ENCODE peak calls at places on chromosomes 5 and 9, in five cellular contexts. A is HepG2, Z is K562, S is H1, R is GM12878. W is an unnamed sample. For H3K4me1, the result is how much of the 10 kb centered on the place peaks cover.

GRCh38 chr5:39608024-39608423 is 183.2 kb upstream of the DAB2 start:
- DNase-seq in S (no peak), R (no peak), Z (no peak), A (no peak), W (no peak)

GRCh38 chr5:112276996-112277395 is 142.1 kb downstream of the EPB41L4A start:
- DNase-seq in Z (no peak), R (no peak), A (no peak), S (no peak), W (peak)

GRCh38 chr5:158978061-158978745 is 121.5 kb downstream of the EBF1 start:
- DNase-seq in R (no peak), S (no peak), Z (no peak), A (no peak), W (no peak)

GRCh38 chr9:115141612-115142011 is 23.7 kb upstream of the TNC start:
- DNase-seq in S (no peak), R (no peak), Z (no peak), A (no peak), W (no peak)

GRCh38 chr5:36606437-36607113 is at the start of gene SLC1A3:
- DNase-seq in S (no peak), A (no peak), R (peak), Z (peak), W (peak)

GRCh38 chr9:93129691-93130500 is 4.2 kb downstream of the NINJ1 start:
- DNase-seq in S (no peak), R (no peak), A (no peak), Z (no peak), W (no peak)

GRCh38 chr9:85055506-85056202 is 386.1 kb downstream of the NTRK2 start:
- DNase-seq in R (no peak), S (no peak), A (no peak), Z (no peak), W (no peak)

GRCh38 chr5:147223951-147224791 is 10.7 kb upstream of the STK32A start:
- DNase-seq in A (peak), Z (peak), R (no peak), S (no peak), W (peak)

GRCh38 chr9:115591584-115591984 is 473.6 kb upstream of the TNC start:
- DNase-seq in R (peak), A (peak), S (peak), Z (peak), W (peak)

GRCh38 chr9:121646992-121647391 is 4.4 kb upstream of the DAB2IP start:
- DNase-seq in R (no peak), A (no peak), S (no peak), Z (peak), W (no peak)

DNA sequence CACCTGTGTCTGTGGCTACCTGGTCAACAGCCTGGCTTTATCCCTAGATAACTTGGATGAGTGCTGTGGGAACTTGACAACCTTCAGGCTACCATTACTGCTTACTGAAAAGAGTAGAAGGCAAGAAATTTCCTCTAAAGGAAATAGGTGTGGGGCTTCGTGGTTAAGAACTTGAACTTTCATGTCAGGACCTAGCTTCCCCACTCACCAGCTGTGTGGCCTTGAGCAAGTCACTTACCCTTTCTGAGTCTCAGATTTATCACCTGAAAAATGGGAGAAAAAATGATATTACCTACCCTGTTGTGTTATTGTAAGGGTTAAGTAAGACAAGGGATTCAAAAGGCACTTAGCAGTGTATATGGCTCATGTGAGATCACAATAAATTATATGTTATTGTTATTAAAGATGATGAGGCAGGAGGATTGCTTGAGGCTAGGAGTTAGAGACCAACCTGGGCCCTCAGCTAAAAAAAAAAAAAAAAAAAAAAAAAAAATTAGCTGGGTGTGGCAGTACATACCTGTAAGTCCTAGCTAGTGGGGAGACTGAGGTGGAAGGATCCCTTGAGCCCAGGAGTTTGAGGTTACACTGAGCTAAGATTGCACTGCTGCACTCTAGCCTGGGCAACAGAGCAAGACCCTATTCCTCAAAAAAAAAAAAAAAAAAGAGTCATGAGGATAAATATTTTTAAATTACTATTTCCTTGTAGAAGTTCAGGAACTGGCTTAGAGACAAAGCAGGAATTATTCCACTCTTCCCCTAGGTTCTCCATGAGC is 97.0 kb upstream of the SPRY4 start:
- DNase-seq in Z (no peak), S (no peak), A (no peak), R (no peak), W (no peak)
- TF ChIP-seq POLR2AphosphoS5 in Z (no peak), S (no peak), A (no peak), R (no peak), W (no peak)

DNA sequence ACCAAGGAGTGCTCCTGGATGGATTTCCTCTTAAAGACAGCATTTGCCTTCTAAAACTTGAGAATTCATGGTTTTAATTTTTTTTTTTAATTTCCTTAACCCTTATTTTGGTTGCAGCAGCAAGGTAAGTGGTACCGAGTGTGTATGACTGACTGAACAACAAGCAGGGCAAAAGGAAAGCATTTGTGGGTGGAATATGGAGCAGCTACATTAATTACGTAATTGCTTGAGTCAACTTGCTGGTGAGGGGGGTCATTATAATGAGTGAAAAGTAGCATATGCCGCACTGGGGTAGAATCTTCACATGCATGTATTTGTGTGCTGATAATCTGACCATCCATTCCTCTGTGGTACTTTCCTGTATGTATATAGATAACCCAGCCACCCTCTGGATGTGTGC is 147.7 kb upstream of the RUSC2 start:
- DNase-seq in Z (no peak), R (no peak), S (no peak), A (no peak), W (no peak)
- TF ChIP-seq CREB1 in Z (no peak), R (no peak), S (no peak), A (no peak), W (no peak)

GRCh38 chr5:132459983-132460834 is 30.4 kb downstream of the IRF1 start:
- DNase-seq in A (no peak), S (no peak), Z (peak), R (no peak), W (no peak)
- H3K4me1 ChIP-seq in A (half or more), S (under half), Z (under half), R (half or more), W (under half)

DNA sequence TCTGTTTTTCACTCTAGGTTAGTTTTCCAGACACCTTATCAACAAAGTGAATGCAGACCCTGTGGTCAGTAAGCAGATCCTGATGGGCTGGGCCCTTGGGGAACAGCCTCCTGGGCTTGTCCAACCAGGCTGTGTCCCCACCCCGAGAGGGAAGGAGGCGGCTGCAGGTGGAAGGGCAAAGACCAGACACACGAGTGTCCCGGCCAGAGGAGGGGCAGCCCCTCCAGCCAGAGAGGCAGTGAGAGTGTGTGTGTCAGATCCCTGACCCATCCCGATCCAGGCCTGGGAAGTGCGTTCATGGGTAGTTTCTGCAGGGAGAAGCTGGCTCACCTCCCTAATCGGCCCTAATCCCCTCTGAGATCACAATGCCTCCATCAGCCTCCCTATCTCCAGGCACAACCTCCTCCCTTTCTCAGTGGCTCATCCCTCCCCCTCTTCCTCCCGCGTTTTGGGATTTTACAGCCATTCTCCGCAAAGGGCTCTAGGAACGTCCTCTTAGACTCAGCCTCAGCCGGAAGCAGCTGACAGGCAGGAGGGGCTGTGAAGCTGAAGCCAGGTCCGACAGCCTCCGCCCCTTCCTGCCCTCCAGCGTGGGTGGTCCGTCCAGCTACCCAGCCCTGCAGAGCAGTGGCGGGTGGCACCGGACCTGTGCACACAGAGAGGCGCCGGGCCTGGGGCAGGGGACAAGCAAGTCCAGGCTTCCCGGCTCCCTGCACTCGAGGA is 9.7 kb downstream of the SLC12A7 start:
- DNase-seq in Z (peak), S (no peak), R (no peak), A (no peak), W (no peak)
- TF ChIP-seq POLR2AphosphoS5 in Z (no peak), S (no peak), R (no peak), A (no peak), W (no peak)

GRCh38 chr9:9142001-9142400 is 1342.4 kb upstream of the DMAC1 start:
- DNase-seq in S (peak), R (no peak), Z (no peak), A (no peak), W (peak)
- TF ChIP-seq CREB1 in S (no peak), R (no peak), Z (no peak), A (no peak), W (no peak)